ENCODE peak calls at places on chromosomes 7 and 10, in six cellular contexts. One of them, this sample, is unnamed.
A peak's percentile ranks its signal among the peaks of the same experiment; 100 is the strongest.

GRCh38 chr7:92781117-92781720 is 55.2 kb downstream of the CDK6 start:
- DNase-seq in SK-N-SH: peak; percentile 54
- DNase-seq in transverse colon: no peak
- DNase-seq in GM12878: no peak
- DNase-seq in sigmoid colon: no peak
- DNase-seq in H1: no peak
- DNase-seq in this sample: no peak

GRCh38 chr7:102111758-102112119 is 174.9 kb upstream of the SH2B2 start:
- DNase-seq in SK-N-SH: no peak
- DNase-seq in transverse colon: no peak
- DNase-seq in GM12878: no peak
- DNase-seq in sigmoid colon: peak; percentile 48
- DNase-seq in H1: no peak
- DNase-seq in this sample: no peak

GRCh38 chr7:112125250-112125649 is 80.9 kb downstream of the DOCK4 start:
- DNase-seq in SK-N-SH: no peak
- DNase-seq in transverse colon: no peak
- DNase-seq in GM12878: no peak
- DNase-seq in sigmoid colon: no peak
- DNase-seq in H1: no peak
- DNase-seq in this sample: no peak

GRCh38 chr7:139034855-139035587 is 821 bp downstream of the ZC3HAV1L start:
- DNase-seq in SK-N-SH: peak; percentile 85
- DNase-seq in transverse colon: peak; percentile 34
- DNase-seq in GM12878: no peak
- DNase-seq in sigmoid colon: peak; percentile 64
- DNase-seq in H1: no peak
- DNase-seq in this sample: no peak

GRCh38 chr7:111736475-111736874 is 174.2 kb upstream of the IMMP2L start:
- DNase-seq in SK-N-SH: no peak
- DNase-seq in transverse colon: no peak
- DNase-seq in GM12878: no peak
- DNase-seq in sigmoid colon: no peak
- DNase-seq in H1: no peak
- DNase-seq in this sample: no peak

GRCh38 chr10:95214369-95214768 is 20.3 kb downstream of the ACSM6 start:
- DNase-seq in SK-N-SH: no peak
- DNase-seq in transverse colon: no peak
- DNase-seq in GM12878: no peak
- DNase-seq in sigmoid colon: no peak
- DNase-seq in H1: no peak
- DNase-seq in this sample: no peak

GRCh38 chr7:139700505-139701235 is 77.1 kb downstream of the HIPK2 start:
- DNase-seq in SK-N-SH: no peak
- DNase-seq in transverse colon: no peak
- DNase-seq in GM12878: no peak
- DNase-seq in sigmoid colon: no peak
- DNase-seq in H1: no peak
- DNase-seq in this sample: no peak

GRCh38 chr7:20116869-20117268 is 100.3 kb downstream of the MACC1 start:
- DNase-seq in SK-N-SH: no peak
- DNase-seq in transverse colon: no peak
- DNase-seq in GM12878: no peak
- DNase-seq in sigmoid colon: no peak
- DNase-seq in H1: no peak
- DNase-seq in this sample: no peak

GRCh38 chr7:108561047-108561619 is 8.4 kb downstream of the THAP5 start:
- DNase-seq in SK-N-SH: no peak
- DNase-seq in transverse colon: no peak
- DNase-seq in GM12878: no peak
- DNase-seq in sigmoid colon: no peak
- DNase-seq in H1: no peak
- DNase-seq in this sample: no peak

GRCh38 chr7:139753079-139753692 is 24.6 kb downstream of the HIPK2 start:
- DNase-seq in SK-N-SH: no peak
- DNase-seq in transverse colon: peak; percentile 35
- DNase-seq in GM12878: no peak
- DNase-seq in sigmoid colon: no peak
- DNase-seq in H1: no peak
- DNase-seq in this sample: no peak

GRCh38 chr7:51019231-51019844 is 236.6 kb upstream of the GRB10 start:
- DNase-seq in SK-N-SH: no peak
- DNase-seq in transverse colon: no peak
- DNase-seq in GM12878: no peak
- DNase-seq in sigmoid colon: no peak
- DNase-seq in H1: no peak
- DNase-seq in this sample: no peak

GRCh38 chr7:107610353-107610752 is 30.3 kb downstream of the BCAP29 start:
- DNase-seq in SK-N-SH: peak; percentile 45
- DNase-seq in transverse colon: no peak
- DNase-seq in GM12878: no peak
- DNase-seq in sigmoid colon: no peak
- DNase-seq in H1: no peak
- DNase-seq in this sample: no peak

GRCh38 chr10:65313406-65313805 is 1612.4 kb upstream of the LRRTM3 start:
- DNase-seq in SK-N-SH: no peak
- DNase-seq in transverse colon: no peak
- DNase-seq in GM12878: no peak
- DNase-seq in sigmoid colon: no peak
- DNase-seq in H1: no peak
- DNase-seq in this sample: no peak

GRCh38 chr10:114309111-114309651 is 70.1 kb downstream of the VWA2 start:
- DNase-seq in SK-N-SH: no peak
- DNase-seq in transverse colon: no peak
- DNase-seq in GM12878: no peak
- DNase-seq in sigmoid colon: no peak
- DNase-seq in H1: no peak
- DNase-seq in this sample: no peak

GRCh38 chr10:88107698-88108097 is 244.3 kb downstream of the PTEN start:
- DNase-seq in SK-N-SH: no peak
- DNase-seq in transverse colon: no peak
- DNase-seq in GM12878: no peak
- DNase-seq in sigmoid colon: no peak
- DNase-seq in H1: no peak
- DNase-seq in this sample: no peak

GRCh38 chr7:158814637-158815036 is 14.7 kb downstream of the ESYT2 start:
- DNase-seq in SK-N-SH: no peak
- DNase-seq in transverse colon: no peak
- DNase-seq in GM12878: no peak
- DNase-seq in sigmoid colon: no peak
- DNase-seq in H1: no peak
- DNase-seq in this sample: no peak

GRCh38 chr10:34010891-34011290 is 676.4 kb upstream of the NRP1 start:
- DNase-seq in SK-N-SH: no peak
- DNase-seq in transverse colon: no peak
- DNase-seq in GM12878: no peak
- DNase-seq in sigmoid colon: no peak
- DNase-seq in H1: no peak
- DNase-seq in this sample: no peak

GRCh38 chr10:77834540-77834939 is 92.0 kb downstream of the DLG5 start:
- DNase-seq in SK-N-SH: no peak
- DNase-seq in transverse colon: no peak
- DNase-seq in GM12878: no peak
- DNase-seq in sigmoid colon: no peak
- DNase-seq in H1: no peak
- DNase-seq in this sample: no peak
- TF ChIP-seq EP300 in SK-N-SH: no peak
- TF ChIP-seq EP300 in transverse colon: no peak
- TF ChIP-seq EP300 in GM12878: no peak
- TF ChIP-seq EP300 in sigmoid colon: no peak
- TF ChIP-seq EP300 in H1: no peak
- TF ChIP-seq EP300 in this sample: no peak

GRCh38 chr10:76205361-76205760 is 773.9 kb downstream of the LRMDA start:
- DNase-seq in SK-N-SH: no peak
- DNase-seq in transverse colon: no peak
- DNase-seq in GM12878: no peak
- DNase-seq in sigmoid colon: no peak
- DNase-seq in H1: no peak
- DNase-seq in this sample: no peak

GRCh38 chr10:76210241-76210640 is 778.8 kb downstream of the LRMDA start:
- DNase-seq in SK-N-SH: no peak
- DNase-seq in transverse colon: no peak
- DNase-seq in GM12878: no peak
- DNase-seq in sigmoid colon: no peak
- DNase-seq in H1: no peak
- DNase-seq in this sample: no peak

GRCh38 chr10:76202777-76203176 is 771.4 kb downstream of the LRMDA start:
- DNase-seq in SK-N-SH: no peak
- DNase-seq in transverse colon: no peak
- DNase-seq in GM12878: no peak
- DNase-seq in sigmoid colon: no peak
- DNase-seq in H1: no peak
- DNase-seq in this sample: no peak

GRCh38 chr10:76209135-76209534 is 777.7 kb downstream of the LRMDA start:
- DNase-seq in SK-N-SH: no peak
- DNase-seq in transverse colon: no peak
- DNase-seq in GM12878: no peak
- DNase-seq in sigmoid colon: no peak
- DNase-seq in H1: no peak
- DNase-seq in this sample: no peak

GRCh38 chr10:76206797-76207352 is 775.5 kb downstream of the LRMDA start:
- DNase-seq in SK-N-SH: no peak
- DNase-seq in transverse colon: no peak
- DNase-seq in GM12878: peak; percentile 15
- DNase-seq in sigmoid colon: no peak
- DNase-seq in H1: no peak
- DNase-seq in this sample: no peak
- TF ChIP-seq POLR2AphosphoS5 in SK-N-SH: no peak
- TF ChIP-seq POLR2AphosphoS5 in transverse colon: no peak
- TF ChIP-seq POLR2AphosphoS5 in GM12878: no peak
- TF ChIP-seq POLR2AphosphoS5 in sigmoid colon: no peak
- TF ChIP-seq POLR2AphosphoS5 in H1: no peak
- TF ChIP-seq POLR2AphosphoS5 in this sample: no peak

GRCh38 chr7:157547102-157547501 is 210.3 kb downstream of the DNAJB6 start:
- DNase-seq in SK-N-SH: no peak
- DNase-seq in transverse colon: no peak
- DNase-seq in GM12878: no peak
- DNase-seq in sigmoid colon: no peak
- DNase-seq in H1: no peak
- DNase-seq in this sample: no peak
- H3K27me3 ChIP-seq in SK-N-SH: no peaks in the 10 kb centered on the region
- H3K27me3 ChIP-seq in transverse colon: no peaks in the 10 kb centered on the region
- H3K27me3 ChIP-seq in GM12878: no peaks in the 10 kb centered on the region
- H3K27me3 ChIP-seq in sigmoid colon: no peaks in the 10 kb centered on the region
- H3K27me3 ChIP-seq in H1: no peaks in the 10 kb centered on the region
- H3K27me3 ChIP-seq in this sample: no peaks in the 10 kb centered on the region

DNA sequence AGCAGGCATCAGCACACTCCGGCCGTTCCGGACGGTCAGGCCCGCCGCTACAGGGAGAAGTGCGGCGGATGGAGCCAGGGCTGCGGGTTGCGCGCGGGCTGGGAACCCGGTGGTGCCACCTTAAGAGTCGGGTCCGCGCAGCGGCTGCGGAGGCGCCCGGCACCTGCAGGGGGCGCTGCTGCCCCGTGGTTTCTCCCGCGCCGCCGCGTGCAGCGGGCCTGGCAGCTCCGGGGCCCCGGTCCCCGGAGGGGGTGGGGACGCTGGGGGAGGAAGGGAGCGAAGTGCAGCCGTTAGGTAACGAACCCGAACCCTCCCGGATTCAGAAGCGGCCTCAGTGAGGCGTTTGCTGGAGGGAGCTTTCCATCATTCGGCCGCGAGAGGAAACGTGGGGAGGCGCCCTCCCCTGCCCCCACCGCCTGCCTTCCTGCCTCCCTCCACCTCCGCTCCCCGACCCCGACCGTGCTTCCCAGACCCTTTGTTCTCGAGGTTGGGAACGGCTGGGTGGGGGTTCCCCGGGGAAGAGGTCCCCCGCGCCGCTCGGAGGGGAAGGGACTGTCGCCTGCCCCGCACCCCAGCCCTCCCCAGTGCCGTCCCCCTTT is 29.7 kb downstream of the SKIDA1 start:
- DNase-seq in SK-N-SH: peak; percentile 99
- DNase-seq in transverse colon: peak; percentile 84
- DNase-seq in GM12878: peak; percentile 34
- DNase-seq in sigmoid colon: peak; percentile 86
- DNase-seq in H1: peak; percentile 85
- DNase-seq in this sample: peak; percentile 87
- TF ChIP-seq EP300 in SK-N-SH: peak; percentile 54
- TF ChIP-seq EP300 in transverse colon: no peak
- TF ChIP-seq EP300 in GM12878: no peak
- TF ChIP-seq EP300 in sigmoid colon: no peak
- TF ChIP-seq EP300 in H1: peak; percentile 77
- TF ChIP-seq EP300 in this sample: no peak

GRCh38 chr10:124745678-124746077 is 1.5 kb upstream of the FAM53B start:
- DNase-seq in SK-N-SH: peak; percentile 60
- DNase-seq in transverse colon: no peak
- DNase-seq in GM12878: no peak
- DNase-seq in sigmoid colon: no peak
- DNase-seq in H1: no peak
- DNase-seq in this sample: no peak
- TF ChIP-seq POLR2AphosphoS5 in SK-N-SH: no peak
- TF ChIP-seq POLR2AphosphoS5 in transverse colon: no peak
- TF ChIP-seq POLR2AphosphoS5 in GM12878: no peak
- TF ChIP-seq POLR2AphosphoS5 in sigmoid colon: no peak
- TF ChIP-seq POLR2AphosphoS5 in H1: no peak
- TF ChIP-seq POLR2AphosphoS5 in this sample: no peak

GRCh38 chr7:152513861-152514770 is 78.3 kb upstream of the KMT2C start:
- DNase-seq in SK-N-SH: no peak
- DNase-seq in transverse colon: no peak
- DNase-seq in GM12878: no peak
- DNase-seq in sigmoid colon: no peak
- DNase-seq in H1: no peak
- DNase-seq in this sample: no peak
- H3K27me3 ChIP-seq in SK-N-SH: no peaks in the 10 kb centered on the region
- H3K27me3 ChIP-seq in transverse colon: no peaks in the 10 kb centered on the region
- H3K27me3 ChIP-seq in GM12878: no peaks in the 10 kb centered on the region
- H3K27me3 ChIP-seq in sigmoid colon: no peaks in the 10 kb centered on the region
- H3K27me3 ChIP-seq in H1: no peaks in the 10 kb centered on the region
- H3K27me3 ChIP-seq in this sample: no peaks in the 10 kb centered on the region

GRCh38 chr7:43764807-43765491 is 6.5 kb downstream of the BLVRA start:
- DNase-seq in SK-N-SH: no peak
- DNase-seq in transverse colon: no peak
- DNase-seq in GM12878: no peak
- DNase-seq in sigmoid colon: no peak
- DNase-seq in H1: no peak
- DNase-seq in this sample: peak; percentile 44
- TF ChIP-seq EP300 in SK-N-SH: no peak
- TF ChIP-seq EP300 in transverse colon: no peak
- TF ChIP-seq EP300 in GM12878: no peak
- TF ChIP-seq EP300 in sigmoid colon: peak; percentile 1
- TF ChIP-seq EP300 in H1: no peak
- TF ChIP-seq EP300 in this sample: no peak

This sample was measured in upper lobe of left lung.